ENCODE peak calls at places on chromosomes 5 and 9, in five cellular contexts. N is fibroblast of pulmonary artery; X is endodermal cell; J is A549; S is CD8-positive, alpha-beta T cell. K is an unnamed sample.

GRCh38 chr9:90813523-90813922 is 11.9 kb downstream of the SYK start:
- DNase-seq in X (no peak), N (no peak), S (no peak), J (no peak), K (no peak)

GRCh38 chr9:121699271-121700164 is 48.1 kb downstream of the DAB2IP start:
- DNase-seq in S (peak; percentile 35), X (peak; percentile 85), J (no peak), N (peak; percentile 47), K (peak; percentile 40)

GRCh38 chr9:84002344-84002743 is 21.7 kb downstream of the RMI1 start:
- DNase-seq in S (no peak), J (no peak), X (no peak), N (peak; percentile 31), K (peak; percentile 42)

GRCh38 chr9:8660383-8660782 is 860.8 kb upstream of the DMAC1 start:
- DNase-seq in S (no peak), X (no peak), N (peak; percentile 23), J (no peak), K (peak; percentile 93)

GRCh38 chr9:38641985-38642864 is 21.8 kb upstream of the ANKRD18A start:
- DNase-seq in J (peak; percentile 53), N (peak; percentile 80), S (no peak), X (peak; percentile 82), K (peak; percentile 43)

GRCh38 chr9:13715430-13715829 is 435.9 kb upstream of the MPDZ start:
- DNase-seq in X (no peak), S (no peak), J (no peak), N (no peak), K (no peak)

GRCh38 chr9:131470581-131470991 is 32.1 kb upstream of the POMT1 start:
- DNase-seq in S (no peak), X (no peak), N (no peak), J (no peak), K (no peak)

GRCh38 chr5:40790947-40791593 is 7.1 kb downstream of the PRKAA1 start:
- DNase-seq in X (no peak), S (no peak), N (peak; percentile 34), J (no peak), K (peak; percentile 40)

GRCh38 chr9:93996863-93997262 is 41.7 kb upstream of the BARX1 start:
- DNase-seq in J (no peak), N (no peak), S (no peak), X (no peak), K (no peak)

GRCh38 chr9:26477963-26478362 is 414.6 kb downstream of the CAAP1 start:
- DNase-seq in X (no peak), S (no peak), J (no peak), N (no peak), K (no peak)

GRCh38 chr9:114803886-114804285 is 2.0 kb downstream of the TNFSF15 start:
- DNase-seq in J (no peak), N (peak; percentile 39), X (no peak), S (no peak), K (no peak)

GRCh38 chr9:18606831-18607230 is 132.9 kb downstream of the ADAMTSL1 start:
- DNase-seq in N (peak; percentile 53), S (no peak), J (no peak), X (peak; percentile 77), K (peak; percentile 83)

GRCh38 chr5:33297760-33298216 is 143.0 kb upstream of the TARS1 start:
- DNase-seq in N (no peak), J (no peak), X (peak; percentile 51), S (no peak), K (no peak)

GRCh38 chr9:112059980-112060348 is 115.1 kb downstream of the SUSD1 start:
- DNase-seq in J (no peak), S (no peak), X (no peak), N (no peak), K (no peak)

GRCh38 chr5:7250004-7250403 is 145.9 kb upstream of the ADCY2 start:
- DNase-seq in S (no peak), N (no peak), J (no peak), X (no peak), K (no peak)

GRCh38 chr5:131280417-131280816 is 16.6 kb downstream of the CDC42SE2 start:
- DNase-seq in S (no peak), X (no peak), N (peak; percentile 66), J (no peak), K (peak; percentile 64)

GRCh38 chr5:124660229-124661093 is 86.0 kb downstream of the ZNF608 start:
- DNase-seq in S (no peak), N (peak; percentile 43), X (peak; percentile 70), J (no peak), K (no peak)

GRCh38 chr5:69517763-69518212 is 25.2 kb downstream of the OCLN start:
- DNase-seq in J (no peak), N (peak; percentile 44), S (no peak), X (no peak), K (peak; percentile 54)

GRCh38 chr9:82923410-82924242 is 139.3 kb downstream of the RASEF start:
- DNase-seq in J (no peak), X (no peak), N (no peak), S (no peak), K (no peak)

GRCh38 chr9:130499804-130500263 is 55.1 kb downstream of the ASS1 start:
- DNase-seq in N (no peak), S (no peak), J (peak; percentile 58), X (no peak), K (no peak)

GRCh38 chr9:137298983-137299521 is 3.0 kb downstream of the NRARP start:
- DNase-seq in S (no peak), X (peak; percentile 82), N (no peak), J (no peak), K (no peak)
- H3K4me3 ChIP-seq in S (no peak overlapping the region), X (no peak overlapping the region), N (no peak overlapping the region), J (no peak overlapping the region), K (no peak overlapping the region)

GRCh38 chr9:89602978-89603628 is 1.7 kb upstream of the GADD45G start:
- DNase-seq in N (peak; percentile 84), J (peak; percentile 71), X (peak; percentile 97), S (peak; percentile 75), K (peak; percentile 72)
- TF ChIP-seq CTCF in N (peak; percentile 91), J (peak; percentile 87), X (peak; percentile 95), S (peak; percentile 76), K (peak; percentile 82)

DNA sequence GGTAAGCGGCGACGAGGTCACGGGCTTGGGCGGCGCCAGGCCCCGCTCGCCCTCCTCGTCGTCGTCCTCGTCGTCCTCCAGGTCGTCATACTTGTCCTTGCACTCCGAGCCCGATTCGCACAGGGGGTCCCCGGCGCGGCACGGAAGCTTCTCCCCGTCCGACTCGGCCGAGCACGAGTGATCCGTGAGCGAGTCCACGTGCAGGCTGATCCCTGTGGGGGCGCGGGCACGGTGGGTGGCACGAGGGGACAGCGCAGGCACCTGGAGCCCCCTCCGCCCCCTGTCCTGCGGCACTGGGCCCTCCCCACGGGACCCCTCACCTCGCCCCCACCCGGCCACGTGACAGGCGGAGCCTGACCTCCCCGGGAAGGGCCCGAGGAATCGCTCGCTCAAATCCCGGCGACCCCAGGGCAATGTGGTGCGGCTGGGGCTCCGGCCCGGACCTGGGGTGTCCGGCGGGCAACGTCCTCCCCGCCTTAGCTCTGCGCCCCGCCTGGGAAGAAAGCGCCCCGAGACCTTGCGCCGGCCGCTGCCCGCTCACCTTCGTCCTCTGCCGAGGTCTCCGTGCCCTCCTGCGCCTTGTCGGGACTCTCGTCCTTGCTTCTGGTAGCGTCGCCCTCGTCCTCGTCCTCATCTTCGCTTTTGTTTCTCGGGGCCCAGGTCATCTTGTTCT is 2.5 kb downstream of the IRX2 start:
- DNase-seq in J (no peak), S (no peak), N (no peak), X (peak; percentile 52), K (no peak)
- H3K4me3 ChIP-seq in J (no peak overlapping the region), S (no peak overlapping the region), N (peak overlapping the region; percentile 49), X (no peak overlapping the region), K (no peak overlapping the region)

DNA sequence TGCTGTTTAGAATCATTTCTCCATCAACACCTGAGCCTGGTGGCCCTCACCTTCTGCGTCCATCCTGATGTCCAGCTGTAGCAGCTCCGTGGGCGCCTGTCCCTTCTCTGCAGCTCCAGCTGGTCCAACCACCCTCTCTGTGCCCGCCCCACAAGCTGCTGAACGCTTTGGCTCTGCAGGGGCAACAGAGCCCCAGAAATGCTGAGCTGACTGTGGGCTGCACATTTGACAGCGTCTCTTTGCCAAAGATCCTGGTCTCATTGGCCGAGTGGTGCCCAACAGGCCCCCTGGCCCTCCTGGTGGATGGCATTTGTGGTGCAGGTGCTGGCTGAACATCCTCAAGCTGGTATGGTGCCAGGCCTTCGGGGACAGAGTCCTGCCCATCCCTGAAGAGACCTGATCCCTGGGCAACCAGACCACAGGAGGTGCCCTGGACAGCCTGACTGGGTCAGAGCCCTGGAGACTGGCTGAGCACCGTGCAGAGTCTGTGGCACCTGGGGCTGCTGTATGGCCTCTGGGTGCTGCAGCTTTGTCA is 25.3 kb upstream of the CEP72 start:
- DNase-seq in N (no peak), S (no peak), J (peak; percentile 55), X (no peak), K (no peak)
- TF ChIP-seq CTCF in N (no peak), S (no peak), J (no peak), X (peak; percentile 63), K (no peak)

DNA sequence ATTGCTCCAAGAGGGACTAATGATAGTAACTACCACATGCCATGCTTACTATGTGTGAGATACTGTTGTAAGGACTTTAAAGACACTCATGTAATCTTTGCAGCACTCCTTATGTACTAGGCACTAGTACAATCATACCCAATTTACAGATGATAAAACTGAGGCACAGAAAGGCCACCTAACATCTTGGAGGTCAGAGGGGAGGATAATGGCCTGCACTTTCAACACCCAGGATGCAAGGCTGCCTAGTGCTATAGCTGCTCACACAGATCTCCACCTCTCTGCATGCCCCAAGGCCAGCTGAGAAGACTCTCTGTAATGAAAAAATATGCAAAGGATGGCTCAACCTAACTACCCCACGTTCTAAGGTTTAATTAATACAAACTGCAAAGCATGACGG is 57.2 kb downstream of the GNAQ start:
- DNase-seq in S (no peak), X (no peak), J (no peak), N (no peak), K (no peak)
- H3K4me3 ChIP-seq in S (no peak overlapping the region), X (no peak overlapping the region), J (no peak overlapping the region), N (no peak overlapping the region), K (no peak overlapping the region)

DNA sequence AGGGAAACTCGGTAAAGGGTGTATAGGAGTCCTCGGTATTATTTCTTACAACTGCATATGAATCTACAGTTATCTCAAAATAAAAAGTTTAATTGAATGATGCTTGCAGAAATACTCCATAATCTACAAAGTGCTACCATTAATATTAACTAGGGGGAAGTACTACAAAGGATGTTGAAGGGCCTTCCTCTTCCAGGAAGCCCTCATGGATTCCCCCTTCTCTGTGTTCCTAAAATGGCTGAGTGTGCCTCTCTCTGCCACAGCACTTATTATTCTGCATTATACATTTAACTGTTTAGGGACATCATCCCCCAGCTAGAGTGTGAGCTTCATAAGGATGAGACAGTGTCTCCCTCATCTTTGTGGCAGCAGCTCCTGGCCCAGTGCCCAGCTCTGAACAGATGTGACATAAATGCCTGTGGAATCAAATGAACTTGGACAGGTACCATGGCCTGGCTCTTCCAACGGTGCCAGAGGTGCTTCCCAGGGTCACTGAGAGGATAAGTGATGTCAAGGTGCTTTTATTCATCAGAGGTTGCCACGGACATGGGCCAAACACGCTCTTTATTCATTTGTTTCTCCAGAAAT is 99.5 kb downstream of the PAX5 start:
- DNase-seq in J (no peak), N (no peak), S (no peak), X (no peak), K (no peak)
- TF ChIP-seq CTCF in J (no peak), N (no peak), S (no peak), X (no peak), K (no peak)

GRCh38 chr5:58582411-58583393 is at the start of gene RAB3C:
- DNase-seq in J (peak; percentile 87), N (peak; percentile 94), X (peak; percentile 98), S (no peak), K (peak; percentile 86)
- H3K4me3 ChIP-seq in J (peak within 1 kb of the TSS; percentile 43), N (peak within 1 kb of the TSS; percentile 69), X (peak within 1 kb of the TSS; percentile 98), S (peak within 1 kb of the TSS; percentile 27), K (peak within 1 kb of the TSS; percentile 69)

K was measured in fibroblast of the aortic adventitia.